ENCODE peak calls at places on chromosomes 4 and X, in six cellular contexts. F, D, O, H, Y and C are unnamed samples. For H3K27me3 and H3K9me3, the result is how much of the 10 kb centered on the place peaks cover.

GRCh38 chrX:7706032-7706431 is 136.9 kb upstream of the VCX start:
- DNase-seq in F (no peak), D (no peak), O (no peak), H (no peak), Y (no peak), C (no peak)

GRCh38 chr4:46389301-46389761 is 597 bp downstream of the GABRA2 start:
- DNase-seq in F (peak), D (peak), O (no peak), H (no peak), Y (no peak), C (peak)

GRCh38 chrX:34546366-34546765 is 110.7 kb downstream of the TMEM47 start:
- DNase-seq in F (peak), D (no peak), O (no peak), H (no peak), Y (no peak), C (no peak)

GRCh38 chrX:82218361-82218760 is 1016.5 kb downstream of the SH3BGRL start:
- DNase-seq in F (peak), D (peak), O (no peak), H (no peak), Y (no peak), C (no peak)

GRCh38 chr4:152949930-152950329 is 13.8 kb downstream of the FHDC1 start:
- DNase-seq in F (no peak), D (no peak), O (no peak), H (no peak), Y (no peak), C (no peak)

GRCh38 chr4:177255359-177255758 is 54.3 kb upstream of the NEIL3 start:
- DNase-seq in F (no peak), D (no peak), O (no peak), H (no peak), Y (no peak), C (no peak)

GRCh38 chr4:89129080-89129640 is 17.8 kb downstream of the TIGD2 start:
- DNase-seq in F (no peak), D (no peak), O (no peak), H (no peak), Y (no peak), C (peak)

GRCh38 chrX:75642811-75643361 is 120.0 kb upstream of the ZDHHC15 start:
- DNase-seq in F (no peak), D (no peak), O (no peak), H (no peak), Y (no peak), C (no peak)

GRCh38 chr4:87304659-87305277 is 17.9 kb downstream of the HSD17B13 start:
- DNase-seq in F (peak), D (no peak), O (no peak), H (no peak), Y (no peak), C (no peak)

GRCh38 chr4:1752284-1753041 is 31.1 kb downstream of the TACC3 start:
- DNase-seq in F (no peak), D (peak), O (no peak), H (no peak), Y (no peak), C (no peak)

GRCh38 chr4:40209401-40209800 is 12.6 kb downstream of the RHOH start:
- DNase-seq in F (no peak), D (no peak), O (no peak), H (no peak), Y (no peak), C (no peak)

GRCh38 chrX:9885150-9885549 is 82.0 kb upstream of the CLDN34 start:
- DNase-seq in F (no peak), D (peak), O (peak), H (no peak), Y (peak), C (peak)

GRCh38 chr4:44629280-44629866 is 22.1 kb downstream of the YIPF7 start:
- DNase-seq in F (peak), D (peak), O (no peak), H (no peak), Y (no peak), C (peak)

GRCh38 chr4:138851626-138852443 is 163.7 kb upstream of the NOCT start:
- DNase-seq in F (peak), D (no peak), O (no peak), H (no peak), Y (no peak), C (no peak)

GRCh38 chr4:86441175-86441960 is 81.5 kb upstream of the MAPK10 start:
- DNase-seq in F (peak), D (no peak), O (no peak), H (no peak), Y (no peak), C (no peak)

GRCh38 chrX:103002576-103002975 is 61.4 kb downstream of the BEX1 start:
- DNase-seq in F (no peak), D (no peak), O (no peak), H (no peak), Y (no peak), C (no peak)

GRCh38 chr4:115844180-115844579 is 730.8 kb upstream of the NDST4 start:
- DNase-seq in F (no peak), D (no peak), O (no peak), H (no peak), Y (no peak), C (no peak)

GRCh38 chrX:132059973-132060540 is 37.0 kb downstream of the STK26 start:
- DNase-seq in F (no peak), D (no peak), O (no peak), H (no peak), Y (no peak), C (no peak)

GRCh38 chr4:145907363-145907762 is 31.3 kb downstream of the ZNF827 start:
- DNase-seq in F (no peak), D (no peak), O (no peak), H (no peak), Y (peak), C (no peak)

GRCh38 chr4:175421506-175421905 is 390.6 kb downstream of the GPM6A start:
- DNase-seq in F (peak), D (no peak), O (no peak), H (no peak), Y (no peak), C (no peak)

GRCh38 chr4:183078634-183079033 is 20.4 kb upstream of the WWC2 start:
- DNase-seq in F (no peak), D (no peak), O (no peak), H (no peak), Y (no peak), C (no peak)
- TF ChIP-seq CTCF in F (no peak), D (no peak), O (no peak), H (no peak), Y (no peak), C (no peak)

GRCh38 chr4:15976456-15977096 is 13.6 kb upstream of the FGFBP2 start:
- DNase-seq in F (no peak), D (no peak), O (no peak), H (no peak), Y (no peak), C (no peak)
- H3K27me3 ChIP-seq in F (under half), D (under half), O (under half), H (under half), Y (under half), C (under half)

DNA sequence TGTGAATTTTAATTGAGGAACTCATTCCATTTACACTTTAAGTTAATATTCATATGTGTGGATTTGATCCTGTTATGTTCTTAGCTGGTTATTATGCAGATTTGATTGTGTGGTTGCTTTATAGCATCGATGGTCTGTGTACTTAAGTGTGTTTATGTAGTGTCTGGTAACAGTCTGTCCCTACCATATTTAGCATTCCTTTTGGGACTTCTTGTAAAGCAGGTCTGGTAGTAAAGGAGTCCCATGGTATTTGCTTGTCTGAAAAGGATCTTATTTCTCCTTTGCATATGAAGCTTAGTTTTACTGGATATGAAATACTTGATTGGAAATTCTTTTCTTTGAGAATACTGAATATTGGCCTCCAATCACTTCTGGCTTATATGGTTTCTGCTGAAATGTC is 76.6 kb downstream of the KLF8 start:
- DNase-seq in F (no peak), D (no peak), O (no peak), H (no peak), Y (no peak), C (no peak)
- H3K9me3 ChIP-seq in F (under half), D (under half), O (under half), H (under half), Y (under half), C (under half)

DNA sequence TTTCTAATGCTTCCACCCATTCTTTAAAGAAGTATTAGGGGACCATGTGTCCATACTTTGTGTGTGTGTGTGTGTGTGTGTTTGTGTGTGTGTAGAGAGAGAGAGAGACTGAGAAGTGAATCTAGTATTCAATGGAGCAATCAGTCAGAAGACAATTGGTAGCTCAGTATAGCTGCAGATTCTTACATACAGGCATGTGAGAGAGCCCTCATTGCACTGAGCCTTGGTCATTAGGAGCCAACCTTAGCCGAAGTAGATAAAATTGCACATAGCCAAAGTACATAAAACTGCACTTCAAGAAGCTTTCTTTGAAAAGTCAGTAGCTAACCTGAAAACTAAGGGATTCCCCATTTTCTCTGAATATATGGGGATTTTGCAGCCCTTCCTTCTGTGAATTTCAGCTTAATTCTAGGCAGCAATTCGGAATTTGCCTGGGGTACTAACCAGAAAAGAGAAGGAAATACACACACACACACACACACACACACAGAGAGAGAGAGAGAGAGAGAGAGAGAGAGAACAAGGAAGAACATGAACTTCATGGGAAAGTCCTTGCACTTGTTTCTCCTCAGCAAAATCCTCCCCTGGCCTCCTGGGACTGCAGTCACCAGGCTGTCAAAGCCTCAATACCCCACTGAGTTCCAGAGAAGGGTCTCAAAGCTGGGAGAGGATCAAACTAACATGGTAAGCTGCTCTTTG is 1.7 kb upstream of the PRDM8 start:
- DNase-seq in F (no peak), D (no peak), O (no peak), H (no peak), Y (no peak), C (no peak)
- TF ChIP-seq CTCF in F (no peak), D (no peak), O (no peak), H (no peak), Y (no peak), C (no peak)

DNA sequence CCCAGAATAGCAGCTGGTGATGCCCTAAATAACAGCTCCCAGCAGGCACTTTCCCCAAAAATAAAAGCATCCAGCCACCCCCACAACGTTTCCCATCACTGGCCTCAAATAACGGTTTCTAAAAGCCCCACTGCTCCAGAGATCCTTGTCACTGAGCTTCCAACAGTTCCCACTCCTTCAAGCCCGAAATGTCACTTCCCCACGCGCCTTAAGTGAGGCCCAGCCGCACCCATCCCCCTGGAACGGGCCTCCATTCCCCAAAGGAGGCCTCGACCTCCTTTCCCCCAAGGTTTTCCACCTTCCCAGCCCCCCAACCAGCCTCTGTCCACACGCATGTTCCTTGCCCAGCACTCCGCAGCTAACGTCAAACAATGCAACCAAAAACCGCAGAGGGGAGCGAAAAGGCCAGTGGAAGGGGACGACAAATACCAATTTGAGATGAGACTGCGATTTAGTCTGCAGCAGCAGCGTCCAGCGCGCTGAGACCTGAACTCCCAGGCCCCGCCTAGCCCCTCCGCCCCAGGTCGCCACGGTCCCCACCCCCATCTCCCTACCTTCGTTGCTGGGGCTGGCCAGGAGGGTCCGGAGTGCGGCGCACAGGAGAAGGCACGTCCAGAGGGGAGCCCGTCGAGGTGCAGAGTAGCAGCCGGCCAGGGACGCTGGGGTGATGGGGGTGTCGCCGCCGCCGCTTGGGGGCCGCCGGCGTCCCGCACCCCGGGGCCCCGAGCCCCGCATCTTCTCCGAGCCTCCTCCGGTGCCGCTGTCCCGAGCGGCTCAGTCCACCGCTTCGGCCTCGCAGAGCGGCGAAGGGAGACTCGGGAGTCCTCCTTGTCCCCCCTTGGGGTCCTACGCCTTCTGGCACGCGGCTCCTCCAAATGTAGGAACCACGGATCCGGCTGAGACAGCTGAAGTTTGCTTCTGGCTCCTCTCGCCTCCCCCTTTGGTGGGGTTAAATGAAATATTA is 999 bp downstream of the EPHA5 start:
- DNase-seq in F (no peak), D (peak), O (no peak), H (no peak), Y (peak), C (no peak)
- H3K27me3 ChIP-seq in F (under half), D (half or more), O (half or more), H (under half), Y (under half), C (under half)

DNA sequence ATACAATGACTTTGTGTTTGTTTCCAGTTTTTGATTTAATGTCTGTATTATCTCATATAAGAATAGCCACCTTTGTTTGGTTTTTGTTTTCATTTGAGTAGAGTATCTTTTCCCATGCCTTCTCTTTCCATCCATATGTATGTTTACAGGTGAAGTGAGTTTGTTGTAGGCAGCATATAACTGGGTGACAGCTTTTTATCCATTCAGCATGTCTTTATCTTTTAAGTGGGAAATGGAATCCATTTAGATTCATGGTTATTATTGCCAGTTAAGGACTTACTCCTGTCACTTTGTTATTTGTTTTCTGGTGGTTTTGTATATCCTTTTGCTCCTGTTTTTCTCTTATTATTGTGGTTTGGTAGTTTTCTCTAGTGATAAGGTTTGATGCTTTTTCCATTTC is 34.3 kb downstream of the SCLT1 start:
- DNase-seq in F (no peak), D (no peak), O (no peak), H (no peak), Y (no peak), C (no peak)
- H3K9me3 ChIP-seq in F (under half), D (under half), O (half or more), H (half or more), Y (half or more), C (under half)